ENCODE peak calls at places on chromosome 20, in five cellular contexts. A, H, U, N and D are unnamed samples.

GRCh38 chr20:59824711-59825562 is 108.5 kb downstream of the SYCP2 start:
- DNase-seq in H (no peak), U (no peak), N (no peak), A (no peak), D (no peak)

GRCh38 chr20:44028868-44029847 is 114.5 kb downstream of the TOX2 start:
- DNase-seq in U (no peak), H (no peak), A (no peak), N (no peak), D (no peak)

GRCh38 chr20:4190792-4191519 is 175.6 kb upstream of the RNF24 start:
- DNase-seq in A (no peak), N (no peak), U (no peak), H (no peak), D (no peak)

GRCh38 chr20:37349517-37350491 is 3.9 kb downstream of the SRC start:
- DNase-seq in U (no peak), A (no peak), H (no peak), N (no peak), D (peak; percentile 57)

GRCh38 chr20:45919536-45919933 is 7.6 kb upstream of the PLTP start:
- DNase-seq in U (no peak), N (no peak), H (no peak), A (peak; percentile 73), D (peak; percentile 90)

GRCh38 chr20:13771853-13772453 is 12.8 kb downstream of the ESF1 start:
- DNase-seq in H (no peak), A (no peak), U (no peak), N (no peak), D (no peak)

GRCh38 chr20:57748601-57749130 is 38.9 kb upstream of the PMEPA1 start:
- DNase-seq in N (peak; percentile 74), U (peak; percentile 69), H (peak; percentile 59), A (peak; percentile 69), D (peak; percentile 88)

GRCh38 chr20:19692100-19692499 is 66.0 kb upstream of the RIN2 start:
- DNase-seq in A (no peak), N (no peak), H (no peak), U (no peak), D (no peak)

GRCh38 chr20:3166913-3167342 is 6.4 kb downstream of the LZTS3 start:
- DNase-seq in U (no peak), N (no peak), A (no peak), H (no peak), D (no peak)

GRCh38 chr20:40160151-40160550 is 528.9 kb downstream of the MAFB start:
- DNase-seq in H (no peak), N (peak; percentile 52), U (peak; percentile 22), A (peak; percentile 33), D (peak; percentile 36)

GRCh38 chr20:47440857-47441773 is 60.6 kb upstream of the NCOA3 start:
- DNase-seq in A (no peak), H (no peak), U (no peak), N (no peak), D (no peak)

GRCh38 chr20:56522311-56522710 is 2.2 kb upstream of the FAM209A start:
- DNase-seq in N (no peak), A (no peak), U (no peak), H (no peak), D (no peak)

GRCh38 chr20:59006864-59007757 is at the start of gene CTSZ:
- DNase-seq in A (peak; percentile 37), H (peak; percentile 19), N (peak; percentile 88), U (peak; percentile 41), D (peak; percentile 89)

GRCh38 chr20:37344506-37345338 is 1.2 kb upstream of the SRC start:
- DNase-seq in H (no peak), A (no peak), U (peak; percentile 77), N (peak; percentile 77), D (peak; percentile 35)

GRCh38 chr20:63678071-63678470 is 18.4 kb upstream of the TNFRSF6B start:
- DNase-seq in H (no peak), U (no peak), N (no peak), A (no peak), D (no peak)

GRCh38 chr20:63678667-63679465 is 17.6 kb upstream of the TNFRSF6B start:
- DNase-seq in H (no peak), A (no peak), U (no peak), N (no peak), D (no peak)

GRCh38 chr20:63672666-63673065 is 14.6 kb downstream of the RTEL1 start:
- DNase-seq in A (no peak), U (no peak), H (no peak), N (no peak), D (no peak)

GRCh38 chr20:63673951-63674350 is 15.8 kb downstream of the RTEL1 start:
- DNase-seq in H (no peak), N (no peak), A (no peak), U (no peak), D (peak; percentile 45)

DNA sequence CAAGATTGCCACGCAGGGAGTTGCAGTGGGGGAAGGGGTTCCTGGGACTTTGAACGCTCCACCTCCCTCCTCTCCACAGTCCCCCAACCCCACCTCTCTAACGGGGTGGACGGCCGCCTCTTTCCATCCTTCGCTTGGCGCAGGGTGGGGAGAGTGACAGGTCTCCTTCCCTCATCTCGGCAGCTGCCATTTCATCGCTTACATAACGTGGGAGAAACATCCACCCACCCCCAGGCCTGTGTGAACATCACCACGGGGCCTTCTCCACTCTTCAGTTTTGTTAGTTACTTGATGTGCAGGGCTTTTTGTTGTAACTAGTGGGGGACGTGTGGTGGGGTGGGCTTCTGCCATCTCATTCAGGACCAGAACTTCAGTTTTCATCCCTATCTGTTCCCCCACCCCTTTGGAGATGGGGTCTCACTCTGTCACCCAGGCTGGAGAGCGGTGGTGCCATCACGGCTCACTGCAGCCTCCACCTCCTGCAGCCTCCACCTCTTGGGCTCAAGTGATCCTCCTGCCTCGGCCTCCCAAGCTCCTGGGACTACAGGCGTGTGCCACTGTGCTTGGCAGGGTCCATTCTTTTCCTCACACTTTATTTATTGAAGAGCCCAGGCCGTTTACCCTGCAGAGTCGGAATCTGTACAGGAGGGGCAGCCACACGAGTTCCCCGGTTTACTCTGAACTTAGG is 17.7 kb downstream of the RTEL1 start:
- DNase-seq in N (no peak), H (no peak), A (no peak), U (no peak), D (no peak)
- H3K27ac ChIP-seq in N (no peak overlapping the region), H (no peak overlapping the region), A (no peak overlapping the region), U (no peak overlapping the region), D (no peak overlapping the region)

DNA sequence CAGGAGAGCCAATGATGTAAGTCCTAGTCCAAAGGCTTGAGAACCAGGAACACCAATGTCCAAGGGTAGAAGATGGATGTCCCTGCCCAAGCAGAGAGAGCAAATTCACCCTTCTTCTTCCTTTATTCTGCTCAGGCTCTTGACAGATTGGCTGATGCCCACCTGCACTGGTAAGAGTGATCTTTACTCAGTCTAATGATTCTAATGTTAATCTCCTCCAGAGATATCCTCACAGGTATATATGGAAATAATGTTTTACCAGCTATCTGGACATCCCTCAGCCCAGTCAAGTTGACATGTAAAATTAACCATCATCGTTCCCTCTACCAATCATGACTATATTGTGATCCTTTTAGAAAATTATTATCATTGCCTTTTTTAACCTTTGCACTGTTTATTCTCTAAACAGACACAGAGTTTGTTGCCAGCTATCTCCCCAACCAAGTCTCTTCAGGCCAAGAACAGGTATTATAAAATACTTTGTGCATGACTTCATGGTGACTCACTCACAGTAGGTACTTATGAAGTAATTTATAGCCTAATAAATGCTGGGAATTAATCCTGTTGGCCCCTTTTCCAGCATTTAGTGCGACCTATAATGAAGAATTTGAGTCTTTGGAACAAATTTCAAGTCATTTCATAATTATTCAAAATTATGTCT is 26.2 kb upstream of the TSHZ2 start:
- DNase-seq in N (no peak), H (no peak), A (no peak), U (no peak), D (no peak)
- H3K27ac ChIP-seq in N (no peak overlapping the region), H (no peak overlapping the region), A (no peak overlapping the region), U (no peak overlapping the region), D (no peak overlapping the region)

GRCh38 chr20:50744143-50744792 is 12.9 kb downstream of the PARD6B start:
- DNase-seq in A (peak; percentile 85), N (no peak), H (no peak), U (peak; percentile 71), D (peak; percentile 85)
- H3K27ac ChIP-seq in A (peak overlapping the region; percentile 85), N (peak overlapping the region; percentile 65), H (no peak overlapping the region), U (peak overlapping the region; percentile 51), D (peak overlapping the region; percentile 98)

DNA sequence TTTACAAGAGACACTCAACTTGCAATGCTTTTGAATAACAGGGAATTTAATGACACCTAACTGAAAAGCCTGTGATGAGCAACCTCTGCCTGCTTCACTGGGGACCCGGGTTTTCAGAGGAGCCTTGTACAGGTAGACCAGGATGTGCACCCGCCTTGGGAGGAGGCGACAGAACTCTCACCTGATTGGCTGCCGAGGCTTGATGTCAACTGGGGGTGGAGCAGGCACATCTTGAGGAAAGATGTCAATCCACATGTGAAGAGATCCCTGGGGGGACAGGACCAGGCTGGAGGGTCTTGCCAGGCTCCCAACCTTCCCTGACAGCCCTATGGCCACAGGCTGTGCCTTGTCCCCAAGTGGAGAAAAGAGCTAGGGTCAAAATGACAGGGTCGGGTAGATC is 19.8 kb downstream of the ERGIC3 start:
- DNase-seq in H (no peak), N (no peak), U (no peak), A (no peak), D (no peak)
- H3K27ac ChIP-seq in H (no peak overlapping the region), N (no peak overlapping the region), U (no peak overlapping the region), A (no peak overlapping the region), D (no peak overlapping the region)